ENCODE peak calls at places on chromosome 3, in ten cellular contexts. C is brain microvascular endothelial cell; T is WERI-Rb-1; A is heart left ventricle; R is CD8-positive, alpha-beta T cell; H is heart right ventricle; N is astrocyte; E is cardiac muscle cell; Z is uterus; P is endothelial cell of umbilical vein. D is an unnamed sample. For H3K27me3, the result is how much of the 10 kb centered on the place peaks cover.

GRCh38 chr3:196292281-196292923 is 4.9 kb upstream of the PCYT1A start:
- DNase-seq in Z (no peak), A (no peak), T (no peak), P (no peak), E (no peak), R (no peak), C (no peak), N (no peak), H (no peak), D (no peak)

GRCh38 chr3:39108309-39108708 is 829 bp downstream of the TTC21A start:
- DNase-seq in Z (no peak), R (no peak), H (no peak), A (no peak), C (no peak), N (no peak), T (no peak), E (no peak), P (no peak), D (no peak)

GRCh38 chr3:127228866-127229265 is 35.9 kb downstream of the PRR23E start:
- DNase-seq in P (no peak), Z (no peak), H (no peak), T (no peak), N (no peak), C (no peak), A (no peak), E (no peak), R (no peak), D (no peak)

GRCh38 chr3:80663426-80663825 is 895.6 kb upstream of the ROBO1 start:
- DNase-seq in Z (no peak), H (no peak), A (no peak), E (no peak), N (no peak), T (no peak), P (no peak), C (no peak), R (no peak), D (no peak)

GRCh38 chr3:8143186-8143585 is 358.4 kb upstream of the LMCD1 start:
- DNase-seq in E (no peak), Z (no peak), P (no peak), H (no peak), R (no peak), N (peak), T (no peak), A (no peak), C (no peak), D (no peak)

GRCh38 chr3:133706033-133706432 is 40.2 kb upstream of the TF start:
- DNase-seq in N (no peak), P (no peak), A (no peak), R (no peak), H (no peak), T (no peak), Z (no peak), E (no peak), C (no peak), D (no peak)

GRCh38 chr3:129664040-129664646 is 57.7 kb upstream of the PLXND1 start:
- DNase-seq in P (no peak), A (no peak), Z (no peak), C (no peak), E (no peak), N (no peak), H (no peak), R (no peak), T (peak), D (no peak)

GRCh38 chr3:18808423-18808822 is 339.9 kb upstream of the KCNH8 start:
- DNase-seq in N (no peak), P (no peak), R (no peak), T (no peak), A (no peak), C (no peak), E (peak), H (no peak), Z (no peak), D (no peak)

GRCh38 chr3:141659821-141660597 is 78.1 kb upstream of the RNF7 start:
- DNase-seq in E (peak), R (no peak), A (peak), N (peak), P (peak), C (peak), T (peak), H (peak), Z (no peak), D (peak)

GRCh38 chr3:94420941-94421340 is 358.1 kb downstream of the NSUN3 start:
- DNase-seq in H (no peak), R (no peak), A (no peak), T (no peak), N (peak), Z (no peak), P (no peak), C (no peak), E (no peak), D (no peak)

GRCh38 chr3:49124991-49125670 is 4.5 kb upstream of the USP19 start:
- DNase-seq in A (no peak), H (no peak), N (no peak), T (peak), E (no peak), Z (no peak), C (no peak), R (no peak), P (no peak), D (no peak)
- TF ChIP-seq CTCF in A (no peak), H (no peak), N (no peak), T (peak), E (no peak), Z (no peak), C (peak), R (no peak), P (no peak), D (no peak)

GRCh38 chr3:137765310-137766033 is 1.4 kb downstream of the SOX14 start:
- DNase-seq in N (no peak), A (no peak), C (no peak), H (no peak), E (no peak), T (no peak), R (no peak), P (no peak), Z (no peak), D (no peak)
- H3K27me3 ChIP-seq in N (half or more), A (half or more), C (half or more), H (half or more), E (half or more), T (half or more), R (under half), P (half or more), Z (under half), D (half or more)

DNA sequence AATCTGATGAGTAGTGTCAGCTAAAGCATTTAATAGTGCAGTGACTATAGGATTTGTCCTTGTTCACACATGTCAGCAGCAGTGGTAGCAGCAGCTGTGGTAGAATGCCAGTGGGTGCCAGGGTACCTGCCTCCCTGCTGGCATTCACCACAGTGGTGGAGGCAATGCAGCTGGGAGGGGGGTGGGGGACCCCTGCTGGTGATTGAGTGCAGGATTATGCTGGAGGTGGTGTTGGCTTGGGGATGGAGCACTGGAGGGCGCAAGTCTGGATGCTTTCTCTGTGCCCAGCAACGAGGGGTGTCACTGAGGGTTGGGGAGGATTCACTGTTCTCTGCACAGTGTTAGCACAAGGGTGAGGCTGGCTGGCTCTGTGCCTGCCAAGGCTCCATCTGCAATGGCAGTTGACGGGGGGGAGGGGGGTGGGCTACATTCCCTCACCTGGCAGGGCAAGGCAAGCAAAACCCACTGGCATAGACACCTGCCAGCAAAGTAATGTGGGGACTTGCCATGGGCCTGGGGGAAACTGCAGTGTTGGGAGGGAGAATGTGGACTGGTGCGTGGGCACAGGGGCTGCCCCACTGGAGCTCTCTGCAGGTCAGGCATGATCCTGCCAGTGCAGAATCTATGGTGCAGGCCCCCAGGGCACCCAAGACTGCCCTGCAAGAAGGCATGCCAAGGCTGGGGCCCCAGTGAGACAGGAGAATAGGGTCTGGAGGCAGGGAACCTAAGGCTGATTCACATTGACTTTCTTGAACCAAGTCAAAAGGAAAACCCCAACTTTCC is 64.3 kb downstream of the MINDY4B start:
- DNase-seq in A (no peak), C (no peak), R (no peak), E (no peak), H (no peak), P (no peak), N (no peak), Z (no peak), T (no peak), D (no peak)
- TF ChIP-seq CTCF in A (no peak), C (peak), R (no peak), E (no peak), H (no peak), P (no peak), N (no peak), Z (no peak), T (peak), D (no peak)

GRCh38 chr3:72265250-72265649 is 480.3 kb upstream of the PROK2 start:
- DNase-seq in A (no peak), C (no peak), N (no peak), P (no peak), H (no peak), R (no peak), T (no peak), E (peak), Z (no peak), D (no peak)

GRCh38 chr3:72265661-72266370 is 480.9 kb upstream of the PROK2 start:
- DNase-seq in P (no peak), T (no peak), E (no peak), A (no peak), R (no peak), N (no peak), C (no peak), Z (no peak), H (no peak), D (no peak)

GRCh38 chr3:72262707-72263106 is 477.8 kb upstream of the PROK2 start:
- DNase-seq in Z (no peak), C (no peak), A (no peak), N (no peak), E (no peak), R (no peak), H (no peak), T (no peak), P (no peak), D (no peak)

GRCh38 chr3:72261566-72262564 is 476.9 kb upstream of the PROK2 start:
- DNase-seq in T (no peak), H (no peak), C (no peak), N (no peak), E (no peak), R (no peak), A (no peak), Z (no peak), P (no peak), D (no peak)

DNA sequence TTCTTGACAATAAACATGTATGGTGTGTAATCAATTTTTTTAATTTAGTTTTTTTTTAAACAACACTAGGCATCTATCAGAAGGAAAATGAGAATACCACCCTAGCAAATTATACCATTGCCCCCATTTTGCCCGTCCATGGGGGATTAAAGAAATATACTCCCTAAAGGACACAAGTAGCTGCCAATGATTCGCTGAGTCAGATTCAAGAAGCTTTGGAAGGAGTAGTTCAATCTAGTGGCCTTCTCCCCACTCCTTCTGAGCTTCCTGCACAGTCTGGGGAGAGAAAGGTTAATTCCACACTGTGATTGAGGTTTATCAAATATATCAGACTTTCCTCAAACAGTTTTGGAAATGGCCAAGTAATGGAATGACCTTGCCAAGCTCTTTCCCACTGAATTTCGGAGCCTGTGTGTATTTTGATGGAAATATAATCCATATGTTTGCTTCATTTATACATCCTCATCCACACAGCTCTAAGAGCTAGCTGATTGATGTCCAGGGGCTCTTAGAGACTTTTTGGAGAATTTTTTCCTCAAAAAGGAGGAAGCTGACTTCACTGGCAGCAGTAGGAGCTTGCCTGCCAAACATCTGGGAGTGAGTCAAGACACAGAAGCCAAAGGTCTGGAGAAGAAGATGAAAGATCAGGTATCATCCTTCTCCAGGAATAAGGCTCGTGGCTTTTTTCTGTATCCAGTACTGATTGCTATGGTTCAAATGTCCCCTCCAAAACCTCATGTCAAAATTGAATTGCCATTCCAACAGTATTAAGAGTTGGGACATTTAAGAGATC is 478.5 kb upstream of the PROK2 start:
- DNase-seq in A (no peak), H (no peak), E (no peak), T (no peak), R (no peak), N (no peak), P (no peak), Z (no peak), C (no peak), D (no peak)
- H3K27me3 ChIP-seq in A (under half), H (under half), E (under half), T (under half), R (under half), N (under half), P (half or more), Z (under half), C (under half), D (under half)

DNA sequence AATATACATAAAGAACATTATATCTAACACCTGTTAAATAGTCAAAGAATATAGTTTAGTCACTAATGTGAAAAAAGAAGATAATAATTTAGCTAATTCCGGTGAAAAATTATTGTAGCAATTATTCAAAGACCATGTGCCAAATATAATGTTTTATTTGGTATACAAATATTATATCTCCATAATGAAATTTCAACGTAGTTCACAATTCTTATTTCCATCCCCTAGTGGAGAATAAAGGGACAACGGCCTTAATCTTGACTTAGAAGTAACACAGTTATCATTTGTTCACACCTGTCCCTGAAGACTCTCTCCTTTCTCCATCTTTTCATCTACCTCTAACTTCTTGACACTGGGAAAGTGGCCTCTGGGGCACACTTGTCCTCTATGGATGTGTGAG is 213.4 kb downstream of the ERC2 start:
- DNase-seq in N (no peak), E (no peak), R (no peak), H (no peak), P (no peak), A (no peak), C (no peak), Z (no peak), T (no peak), D (no peak)
- TF ChIP-seq CTCF in N (peak), E (peak), R (no peak), H (no peak), P (peak), A (no peak), C (peak), Z (no peak), T (no peak), D (no peak)

DNA sequence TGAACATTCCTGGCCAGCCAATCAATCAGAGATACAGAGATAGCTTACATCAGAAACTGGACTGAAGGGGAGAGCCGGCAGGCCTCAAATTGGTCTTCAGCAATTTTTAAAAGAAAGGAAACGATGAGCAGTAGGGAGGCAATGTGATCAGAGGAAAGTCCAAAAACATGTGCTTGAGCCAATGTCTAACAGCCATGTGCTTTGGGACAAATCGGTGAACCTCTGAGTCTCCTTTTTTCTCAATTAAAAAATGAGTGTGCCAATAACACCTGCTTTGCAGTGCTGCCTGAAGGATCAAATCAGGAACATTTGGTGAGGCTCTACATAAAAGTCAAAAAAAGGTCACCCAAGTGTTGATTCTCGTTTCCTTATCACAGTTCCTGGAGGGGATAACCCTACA is 7.4 kb upstream of the EIF4E3 start:
- DNase-seq in Z (no peak), T (no peak), E (no peak), A (no peak), C (no peak), H (no peak), N (no peak), R (no peak), P (no peak), D (no peak)
- H3K27me3 ChIP-seq in Z (under half), T (under half), E (under half), A (under half), C (under half), H (under half), N (under half), R (under half), P (under half), D (under half)

GRCh38 chr3:67416703-67417102 is 237.7 kb downstream of the SUCLG2 start:
- DNase-seq in E (no peak), T (no peak), A (no peak), Z (no peak), C (no peak), H (no peak), P (no peak), N (no peak), R (no peak), D (no peak)
- TF ChIP-seq CTCF in E (no peak), T (no peak), A (no peak), Z (no peak), C (peak), H (no peak), P (no peak), N (peak), R (no peak), D (no peak)

D was measured in lower lobe of right lung.